ENCODE peak calls at places on chromosomes 4 and X, in nine cellular contexts. A, U, B, F, H, P, T, K and M are unnamed samples.

GRCh38 chr4:67568820-67569219 is 10.3 kb downstream of the STAP1 start:
- DNase-seq in A (no peak), U (no peak), B (no peak), F (no peak), H (peak), P (no peak), T (no peak), K (no peak), M (no peak)

GRCh38 chrX:132651411-132652086 is 162.7 kb upstream of the MBNL3 start:
- DNase-seq in A (no peak), U (no peak), B (no peak), F (no peak), H (no peak), P (no peak), T (no peak), K (no peak), M (no peak)

GRCh38 chr4:40264995-40265909 is 68.4 kb downstream of the RHOH start:
- DNase-seq in A (peak), U (no peak), B (no peak), F (peak), H (peak), P (peak), T (no peak), K (no peak), M (no peak)

GRCh38 chr4:174516345-174516744 is 5.9 kb downstream of the HPGD start:
- DNase-seq in A (no peak), U (no peak), B (no peak), F (no peak), H (no peak), P (no peak), T (no peak), K (no peak), M (no peak)

GRCh38 chr4:152100378-152101201 is 339.8 kb upstream of the GATB start:
- DNase-seq in A (peak), U (no peak), B (peak), F (no peak), H (no peak), P (no peak), T (peak), K (peak), M (no peak)

GRCh38 chrX:43703211-43703791 is 47.2 kb downstream of the MAOA start:
- DNase-seq in A (no peak), U (no peak), B (no peak), F (no peak), H (peak), P (no peak), T (no peak), K (no peak), M (no peak)

GRCh38 chrX:3962511-3963350 is 249.3 kb upstream of the PRKX start:
- DNase-seq in A (no peak), U (peak), B (no peak), F (no peak), H (peak), P (peak), T (no peak), K (no peak), M (no peak)

GRCh38 chrX:101415180-101416130 is 7.4 kb downstream of the HNRNPH2 start:
- DNase-seq in A (peak), U (no peak), B (no peak), F (peak), H (peak), P (peak), T (no peak), K (no peak), M (no peak)

GRCh38 chr4:76799139-76799538 is 98.8 kb downstream of the SOWAHB start:
- DNase-seq in A (no peak), U (no peak), B (no peak), F (no peak), H (no peak), P (no peak), T (no peak), K (no peak), M (no peak)

GRCh38 chrX:30065226-30065625 is 150.1 kb upstream of the MAGEB2 start:
- DNase-seq in A (no peak), U (no peak), B (no peak), F (no peak), H (peak), P (no peak), T (no peak), K (no peak), M (no peak)

GRCh38 chr4:159178147-159178541 is 75.3 kb downstream of the RAPGEF2 start:
- DNase-seq in A (no peak), U (no peak), B (no peak), F (no peak), H (peak), P (no peak), T (no peak), K (no peak), M (no peak)

GRCh38 chrX:103919336-103919682 is 43.1 kb upstream of the TMSB15B start:
- DNase-seq in A (peak), U (no peak), B (no peak), F (peak), H (peak), P (peak), T (no peak), K (no peak), M (no peak)

GRCh38 chrX:129961180-129962083 is 21.0 kb upstream of the BCORL1 start:
- DNase-seq in A (peak), U (no peak), B (peak), F (peak), H (peak), P (peak), T (peak), K (peak), M (no peak)

GRCh38 chr4:72997409-72997808 is 72.1 kb downstream of the COX18 start:
- DNase-seq in A (no peak), U (no peak), B (no peak), F (no peak), H (peak), P (no peak), T (no peak), K (no peak), M (no peak)

GRCh38 chrX:150594584-150594983 is 26.2 kb downstream of the MTM1 start:
- DNase-seq in A (no peak), U (no peak), B (no peak), F (no peak), H (no peak), P (no peak), T (no peak), K (no peak), M (no peak)

GRCh38 chrX:39728025-39728424 is 369.7 kb downstream of the BCOR start:
- DNase-seq in A (no peak), U (no peak), B (no peak), F (no peak), H (no peak), P (no peak), T (no peak), K (no peak), M (no peak)

GRCh38 chrX:153641575-153642312 is 5.3 kb upstream of the DUSP9 start:
- DNase-seq in A (no peak), U (no peak), B (no peak), F (no peak), H (no peak), P (peak), T (no peak), K (no peak), M (no peak)

GRCh38 chr4:15118281-15118680 is 116.0 kb downstream of the CPEB2 start:
- DNase-seq in A (no peak), U (no peak), B (no peak), F (no peak), H (peak), P (no peak), T (no peak), K (no peak), M (no peak)

GRCh38 chr4:77399831-77400230 is 205.8 kb upstream of the CXCL13 start:
- DNase-seq in A (no peak), U (no peak), B (no peak), F (no peak), H (no peak), P (no peak), T (no peak), K (no peak), M (no peak)

GRCh38 chr4:78437608-78438088 is 113.9 kb upstream of the ANXA3 start:
- DNase-seq in A (no peak), U (no peak), B (no peak), F (no peak), H (peak), P (no peak), T (no peak), K (no peak), M (no peak)

GRCh38 chr4:30416547-30416946 is 303.6 kb upstream of the PCDH7 start:
- DNase-seq in A (no peak), U (no peak), B (no peak), F (no peak), H (no peak), P (no peak), T (no peak), K (no peak), M (no peak)

GRCh38 chr4:8557151-8558076 is 22.8 kb upstream of the GPR78 start:
- DNase-seq in A (no peak), U (no peak), B (no peak), F (no peak), H (no peak), P (peak), T (no peak), K (no peak), M (no peak)

GRCh38 chr4:54902976-54903375 is 222.4 kb downstream of the KDR start:
- DNase-seq in A (no peak), U (no peak), B (no peak), F (no peak), H (no peak), P (no peak), T (no peak), K (no peak), M (no peak)

GRCh38 chrX:153794897-153795816 is 689 bp downstream of the SSR4 start:
- DNase-seq in A (no peak), U (no peak), B (no peak), F (no peak), H (peak), P (peak), T (no peak), K (peak), M (no peak)

GRCh38 chrX:19514791-19515614 is at the start of gene MAP3K15:
- DNase-seq in A (no peak), U (no peak), B (no peak), F (no peak), H (peak), P (peak), T (peak), K (no peak), M (no peak)

GRCh38 chr4:80614319-80614718 is 278.8 kb downstream of the CFAP299 start:
- DNase-seq in A (no peak), U (no peak), B (no peak), F (no peak), H (no peak), P (no peak), T (no peak), K (no peak), M (no peak)

GRCh38 chrX:52983526-52983925 is 25.2 kb upstream of the FAM156A start:
- DNase-seq in A (no peak), U (no peak), B (no peak), F (no peak), H (no peak), P (no peak), T (no peak), K (no peak), M (no peak)

GRCh38 chr4:16573744-16574143 is 324.7 kb downstream of the LDB2 start:
- DNase-seq in A (no peak), U (no peak), B (no peak), F (no peak), H (peak), P (no peak), T (no peak), K (no peak), M (no peak)